ENCODE peak calls at places on chromosomes 7 and 10, in eight cellular contexts. U, V, M, O, N, X, Q and S are unnamed samples.

GRCh38 chr7:28480595-28480994 is 68.3 kb downstream of the CREB5 start:
- DNase-seq in U (no peak), V (no peak), M (no peak), O (no peak), N (no peak), X (no peak), Q (no peak), S (no peak)

GRCh38 chr7:106916689-106917088 is 51.6 kb downstream of the PIK3CG start:
- DNase-seq in U (no peak), V (no peak), M (peak), O (no peak), N (no peak), X (no peak), Q (no peak), S (no peak)

GRCh38 chr10:90204131-90204955 is 503.0 kb downstream of the KIF20B start:
- DNase-seq in U (no peak), V (no peak), M (no peak), O (no peak), N (no peak), X (no peak), Q (no peak), S (no peak)

GRCh38 chr10:26931223-26931622 is 70.5 kb upstream of the ABI1 start:
- DNase-seq in U (no peak), V (no peak), M (no peak), O (peak), N (peak), X (no peak), Q (no peak), S (no peak)

GRCh38 chr7:117459735-117460134 is 20.1 kb upstream of the CFTR start:
- DNase-seq in U (no peak), V (no peak), M (no peak), O (no peak), N (no peak), X (no peak), Q (no peak), S (no peak)

GRCh38 chr7:131231381-131232220 is 96.1 kb upstream of the MKLN1 start:
- DNase-seq in U (peak), V (no peak), M (peak), O (no peak), N (peak), X (peak), Q (peak), S (peak)

GRCh38 chr10:81704596-81704995 is 170.4 kb upstream of the NRG3 start:
- DNase-seq in U (no peak), V (no peak), M (no peak), O (no peak), N (no peak), X (no peak), Q (no peak), S (no peak)

GRCh38 chr7:113710310-113711106 is 208.3 kb downstream of the PPP1R3A start:
- DNase-seq in U (peak), V (peak), M (peak), O (no peak), N (peak), X (peak), Q (peak), S (peak)

GRCh38 chr7:33596694-33597093 is 308.6 kb upstream of the BMPER start:
- DNase-seq in U (no peak), V (no peak), M (peak), O (no peak), N (no peak), X (no peak), Q (no peak), S (no peak)

GRCh38 chr10:34303022-34303421 is 512.1 kb downstream of the PARD3 start:
- DNase-seq in U (no peak), V (no peak), M (no peak), O (no peak), N (no peak), X (no peak), Q (no peak), S (no peak)

GRCh38 chr10:103824281-103824680 is 31.1 kb downstream of the SH3PXD2A start:
- DNase-seq in U (no peak), V (no peak), M (no peak), O (no peak), N (no peak), X (no peak), Q (no peak), S (no peak)

GRCh38 chr10:123595661-123596060 is 70.5 kb upstream of the GPR26 start:
- DNase-seq in U (no peak), V (no peak), M (no peak), O (no peak), N (peak), X (no peak), Q (no peak), S (no peak)

GRCh38 chr7:70595741-70596574 is 536.0 kb upstream of the GALNT17 start:
- DNase-seq in U (no peak), V (no peak), M (no peak), O (peak), N (no peak), X (no peak), Q (no peak), S (no peak)

GRCh38 chr7:27739301-27739913 is 555 bp upstream of the TAX1BP1 start:
- DNase-seq in U (peak), V (peak), M (peak), O (no peak), N (peak), X (peak), Q (no peak), S (no peak)

GRCh38 chr7:112646787-112647186 is 143.4 kb downstream of the TMEM168 start:
- DNase-seq in U (no peak), V (no peak), M (no peak), O (peak), N (no peak), X (no peak), Q (no peak), S (no peak)

GRCh38 chr7:731440-732085 is 4.5 kb upstream of the PRKAR1B start:
- DNase-seq in U (no peak), V (no peak), M (no peak), O (no peak), N (no peak), X (no peak), Q (no peak), S (no peak)

GRCh38 chr10:31602541-31603244 is 283.7 kb downstream of the ZEB1 start:
- DNase-seq in U (peak), V (peak), M (peak), O (peak), N (no peak), X (no peak), Q (no peak), S (no peak)

GRCh38 chr10:114697061-114697598 is 39.1 kb upstream of the ABLIM1 start:
- DNase-seq in U (peak), V (no peak), M (peak), O (no peak), N (no peak), X (no peak), Q (no peak), S (no peak)